ENCODE peak calls at places on chromosomes 5 and 9, in five cellular contexts. X, O, H, M and Z are unnamed samples.

GRCh38 chr5:388266-389196 is 54.4 kb upstream of the EXOC3 start:
- DNase-seq in X (no peak), O (peak), H (no peak), M (no peak), Z (no peak)

GRCh38 chr5:72841756-72842535 is 25.5 kb downstream of the TNPO1 start:
- DNase-seq in X (no peak), O (no peak), H (no peak), M (no peak), Z (no peak)

GRCh38 chr5:56565693-56566092 is 249.7 kb upstream of the MAP3K1 start:
- DNase-seq in X (no peak), O (no peak), H (no peak), M (no peak), Z (no peak)

GRCh38 chr9:123335227-123335985 is 20.6 kb upstream of the CRB2 start:
- DNase-seq in X (peak), O (peak), H (peak), M (peak), Z (peak)

GRCh38 chr9:77486463-77486862 is 161.7 kb downstream of the GNA14 start:
- DNase-seq in X (no peak), O (no peak), H (no peak), M (no peak), Z (no peak)

GRCh38 chr5:172380992-172381643 is 73.2 kb downstream of the SH3PXD2B start:
- DNase-seq in X (peak), O (no peak), H (no peak), M (no peak), Z (peak)

GRCh38 chr5:675111-675875 is 17.9 kb downstream of the TPPP start:
- DNase-seq in X (no peak), O (no peak), H (no peak), M (no peak), Z (no peak)

GRCh38 chr5:148457183-148457620 is 73.4 kb downstream of the FBXO38 start:
- DNase-seq in X (no peak), O (no peak), H (no peak), M (no peak), Z (no peak)

GRCh38 chr9:115913666-115914065 is 239.9 kb upstream of the PAPPA start:
- DNase-seq in X (peak), O (no peak), H (no peak), M (peak), Z (no peak)

GRCh38 chr5:72525816-72526215 is 18.6 kb upstream of the ZNF366 start:
- DNase-seq in X (peak), O (no peak), H (peak), M (peak), Z (peak)

GRCh38 chr5:169114466-169114865 is 186.5 kb downstream of the SLIT3 start:
- DNase-seq in X (no peak), O (no peak), H (no peak), M (no peak), Z (no peak)

GRCh38 chr9:85136978-85137377 is 467.4 kb downstream of the NTRK2 start:
- DNase-seq in X (no peak), O (no peak), H (no peak), M (no peak), Z (no peak)

GRCh38 chr5:62093981-62094380 is 212.0 kb upstream of the KIF2A start:
- DNase-seq in X (no peak), O (peak), H (peak), M (peak), Z (no peak)